ENCODE peak calls at places on chromosomes 2 and 18, in seven cellular contexts. X, P, W, V, L, C and H are unnamed samples.

GRCh38 chr2:36478332-36478738 is 119.6 kb downstream of the FEZ2 start:
- DNase-seq in X (no peak), P (no peak), W (peak), V (no peak), L (peak), C (no peak), H (peak)

GRCh38 chr2:42328148-42328833 is 32.7 kb downstream of the COX7A2L start:
- DNase-seq in X (no peak), P (no peak), W (peak), V (no peak), L (peak), C (no peak), H (no peak)

GRCh38 chr2:229174794-229175529 is 96.1 kb downstream of the PID1 start:
- DNase-seq in X (no peak), P (no peak), W (no peak), V (peak), L (no peak), C (peak), H (peak)

GRCh38 chr2:238878051-238878735 is 30.3 kb downstream of the TWIST2 start:
- DNase-seq in X (no peak), P (no peak), W (no peak), V (no peak), L (no peak), C (no peak), H (no peak)

GRCh38 chr2:235554385-235554784 is 60.5 kb downstream of the AGAP1 start:
- DNase-seq in X (no peak), P (no peak), W (no peak), V (no peak), L (no peak), C (no peak), H (no peak)

GRCh38 chr2:166025313-166025712 is 71.7 kb upstream of the TTC21B start:
- DNase-seq in X (no peak), P (no peak), W (no peak), V (no peak), L (no peak), C (no peak), H (no peak)

GRCh38 chr2:96800762-96801463 is 15.2 kb upstream of the CNNM3 start:
- DNase-seq in X (peak), P (peak), W (no peak), V (peak), L (peak), C (peak), H (peak)

GRCh38 chr2:232349546-232349945 is 29.0 kb upstream of the ALPP start:
- DNase-seq in X (no peak), P (no peak), W (no peak), V (no peak), L (no peak), C (no peak), H (no peak)

GRCh38 chr2:178324072-178324471 is 126.9 kb downstream of the PRKRA start:
- DNase-seq in X (no peak), P (no peak), W (no peak), V (peak), L (no peak), C (peak), H (peak)

GRCh38 chr2:317501-318424 is 29.9 kb upstream of the ALKAL2 start:
- DNase-seq in X (no peak), P (no peak), W (no peak), V (no peak), L (peak), C (no peak), H (no peak)

GRCh38 chr18:457120-457519 is 43.4 kb downstream of the COLEC12 start:
- DNase-seq in X (no peak), P (no peak), W (no peak), V (peak), L (peak), C (peak), H (no peak)

GRCh38 chr2:71101656-71102055 is 28.4 kb downstream of the MCEE start:
- DNase-seq in X (no peak), P (no peak), W (no peak), V (no peak), L (peak), C (peak), H (no peak)

GRCh38 chr2:118786691-118787090 is 60.8 kb downstream of the EN1 start:
- DNase-seq in X (no peak), P (no peak), W (no peak), V (no peak), L (no peak), C (peak), H (no peak)

GRCh38 chr2:181680937-181681811 is 857 bp upstream of the NEUROD1 start:
- DNase-seq in X (no peak), P (no peak), W (no peak), V (no peak), L (no peak), C (no peak), H (no peak)

GRCh38 chr2:133264951-133265949 is 303.0 kb downstream of the NCKAP5 start:
- DNase-seq in X (peak), P (no peak), W (no peak), V (peak), L (no peak), C (peak), H (peak)

GRCh38 chr2:46068604-46069003 is 228.6 kb upstream of the EPAS1 start:
- DNase-seq in X (no peak), P (no peak), W (no peak), V (no peak), L (no peak), C (no peak), H (no peak)

GRCh38 chr2:11746807-11747459 is 501 bp downstream of the LPIN1 start:
- DNase-seq in X (no peak), P (no peak), W (no peak), V (peak), L (peak), C (no peak), H (peak)

GRCh38 chr18:73793386-73793785 is 354.2 kb downstream of the FBXO15 start:
- DNase-seq in X (no peak), P (no peak), W (no peak), V (no peak), L (no peak), C (no peak), H (no peak)

GRCh38 chr2:121649402-121649651 is at the start of gene CLASP1:
- DNase-seq in X (peak), P (peak), W (peak), V (peak), L (peak), C (peak), H (peak)

GRCh38 chr18:23077493-23078256 is 57.6 kb upstream of the CABLES1 start:
- DNase-seq in X (no peak), P (no peak), W (no peak), V (peak), L (peak), C (no peak), H (no peak)

GRCh38 chr2:233179848-233180368 is 71.6 kb upstream of the ATG16L1 start:
- DNase-seq in X (no peak), P (no peak), W (no peak), V (peak), L (peak), C (no peak), H (no peak)

GRCh38 chr18:46622999-46623398 is 34.0 kb downstream of the LOXHD1 start:
- DNase-seq in X (no peak), P (no peak), W (no peak), V (no peak), L (peak), C (no peak), H (no peak)

DNA sequence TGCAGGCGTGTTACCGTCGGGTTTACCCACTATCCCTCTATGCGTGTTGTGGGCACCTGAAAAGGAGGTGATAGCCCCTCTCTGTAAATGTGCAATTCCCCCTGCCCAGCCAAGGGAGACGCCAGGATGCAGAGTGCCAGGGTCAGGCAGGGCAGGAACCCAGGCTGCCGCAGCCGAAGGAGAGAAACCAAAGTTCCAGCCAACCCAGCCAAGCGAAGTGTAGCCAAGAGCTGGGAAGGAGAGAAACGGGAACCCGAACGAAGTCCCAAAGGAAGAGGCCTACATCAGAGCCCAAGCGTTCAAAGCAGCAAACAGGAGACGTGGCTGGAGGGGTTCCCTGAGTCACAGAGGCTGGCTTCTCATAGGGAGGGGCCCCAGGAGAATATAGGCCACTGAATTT is 24.2 kb upstream of the SPR start:
- DNase-seq in X (no peak), P (no peak), W (no peak), V (no peak), L (no peak), C (no peak), H (no peak)
- H3K4me3 ChIP-seq in X (no peak), P (peak), W (peak), V (no peak), L (no peak), C (no peak), H (no peak)

GRCh38 chr2:43387092-43388062 is 161.0 kb upstream of the ZFP36L2 start:
- DNase-seq in X (peak), P (no peak), W (no peak), V (peak), L (no peak), C (no peak), H (no peak)
- TF ChIP-seq POLR2A in X (no peak), P (no peak), W (no peak), V (no peak), L (no peak), C (no peak), H (no peak)

DNA sequence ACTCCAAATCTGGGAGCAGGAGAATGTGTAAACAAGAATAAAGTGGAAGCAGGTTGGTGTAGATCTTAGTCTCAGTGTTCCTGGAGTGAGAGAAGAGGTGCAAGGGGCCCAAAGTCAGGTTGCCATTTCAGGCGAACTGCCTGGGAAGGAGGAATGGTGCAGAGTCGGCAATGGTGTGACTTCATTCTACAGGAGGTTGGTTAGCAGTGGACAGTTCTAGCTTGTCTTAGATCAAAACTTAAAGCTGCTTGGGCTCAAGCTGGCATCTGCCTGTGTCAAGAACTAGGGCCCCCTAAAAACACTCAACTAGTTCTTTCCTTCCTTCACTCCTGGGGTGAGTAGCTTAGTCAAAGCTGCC is 3.5 kb downstream of the STK16 start:
- DNase-seq in X (no peak), P (no peak), W (no peak), V (no peak), L (no peak), C (no peak), H (no peak)
- H3K4me3 ChIP-seq in X (no peak), P (no peak), W (no peak), V (peak), L (peak), C (no peak), H (no peak)

DNA sequence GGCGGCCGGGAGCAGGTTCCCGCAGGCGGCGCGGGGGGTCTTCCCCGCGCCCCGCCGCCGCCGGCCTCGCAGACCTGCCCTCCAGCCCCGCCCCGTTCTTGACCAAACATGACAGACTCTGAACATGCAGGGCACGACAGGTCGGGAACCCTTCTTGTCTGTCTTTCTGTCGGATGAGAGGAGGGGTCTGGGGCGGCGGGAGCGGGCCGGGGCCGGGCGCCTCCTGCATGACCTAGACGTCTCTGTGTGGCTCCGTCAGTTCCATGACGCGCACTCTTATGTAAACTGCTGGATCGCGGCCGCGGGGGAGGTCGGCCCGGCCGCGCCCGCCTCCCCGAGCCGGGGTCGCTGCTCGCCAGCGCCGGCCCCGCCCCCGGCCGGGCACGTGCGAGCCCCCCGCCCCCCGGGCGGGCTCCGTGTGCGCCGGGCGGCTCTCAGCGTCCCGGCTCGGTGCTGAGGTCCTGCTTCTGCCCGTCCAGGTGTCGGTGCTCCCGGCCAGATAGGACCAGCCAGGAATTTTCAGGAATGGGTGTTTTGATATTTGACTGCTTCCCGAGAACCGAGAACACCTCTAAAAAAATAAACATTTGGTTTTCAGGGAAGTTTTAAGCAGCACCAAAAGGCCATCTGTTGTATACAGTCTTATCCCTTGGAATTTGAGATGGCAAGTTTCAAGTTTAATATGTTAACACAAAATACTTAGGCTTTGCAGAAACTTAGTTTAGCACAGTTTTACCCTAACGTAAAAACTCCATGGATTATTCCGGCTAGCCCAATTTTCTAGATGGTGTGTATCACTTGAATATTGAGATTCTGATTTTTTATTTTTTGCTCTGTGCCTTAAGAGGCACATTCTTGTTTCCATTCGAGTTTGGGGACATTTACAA is 733 bp downstream of the ZC3H6 start:
- DNase-seq in X (peak), P (peak), W (peak), V (peak), L (peak), C (peak), H (peak)
- TF ChIP-seq POLR2A in X (peak), P (no peak), W (no peak), V (peak), L (peak), C (peak), H (peak)

GRCh38 chr2:135741395-135742306 is at the start of gene UBXN4:
- DNase-seq in X (peak), P (peak), W (peak), V (peak), L (peak), C (peak), H (peak)
- H3K4me3 ChIP-seq in X (peak), P (peak), W (peak), V (peak), L (peak), C (peak), H (peak)

GRCh38 chr2:26860451-26860850 is 12.5 kb downstream of the DPYSL5 start:
- DNase-seq in X (no peak), P (no peak), W (no peak), V (no peak), L (no peak), C (no peak), H (no peak)

GRCh38 chr2:26870585-26871095 is 22.7 kb downstream of the DPYSL5 start:
- DNase-seq in X (no peak), P (no peak), W (no peak), V (no peak), L (no peak), C (no peak), H (no peak)

GRCh38 chr2:26861610-26862224 is 13.8 kb downstream of the DPYSL5 start:
- DNase-seq in X (no peak), P (no peak), W (no peak), V (no peak), L (no peak), C (no peak), H (no peak)

GRCh38 chr2:26864226-26864625 is 16.3 kb downstream of the DPYSL5 start:
- DNase-seq in X (no peak), P (no peak), W (no peak), V (no peak), L (peak), C (no peak), H (no peak)

GRCh38 chr2:26864646-26865045 is 16.7 kb downstream of the DPYSL5 start:
- DNase-seq in X (no peak), P (no peak), W (no peak), V (no peak), L (no peak), C (no peak), H (no peak)
- TF ChIP-seq POLR2A in X (no peak), P (no peak), W (no peak), V (no peak), L (no peak), C (no peak), H (no peak)

GRCh38 chr2:127906206-127906926 is 20.6 kb upstream of the AMMECR1L start:
- DNase-seq in X (no peak), P (no peak), W (no peak), V (no peak), L (no peak), C (no peak), H (no peak)
- H3K4me3 ChIP-seq in X (no peak), P (no peak), W (no peak), V (no peak), L (no peak), C (no peak), H (no peak)

GRCh38 chr2:218226903-218227302 is 9.9 kb downstream of the ARPC2 start:
- DNase-seq in X (no peak), P (no peak), W (no peak), V (no peak), L (no peak), C (no peak), H (no peak)
- TF ChIP-seq POLR2A in X (no peak), P (no peak), W (no peak), V (no peak), L (no peak), C (no peak), H (no peak)

DNA sequence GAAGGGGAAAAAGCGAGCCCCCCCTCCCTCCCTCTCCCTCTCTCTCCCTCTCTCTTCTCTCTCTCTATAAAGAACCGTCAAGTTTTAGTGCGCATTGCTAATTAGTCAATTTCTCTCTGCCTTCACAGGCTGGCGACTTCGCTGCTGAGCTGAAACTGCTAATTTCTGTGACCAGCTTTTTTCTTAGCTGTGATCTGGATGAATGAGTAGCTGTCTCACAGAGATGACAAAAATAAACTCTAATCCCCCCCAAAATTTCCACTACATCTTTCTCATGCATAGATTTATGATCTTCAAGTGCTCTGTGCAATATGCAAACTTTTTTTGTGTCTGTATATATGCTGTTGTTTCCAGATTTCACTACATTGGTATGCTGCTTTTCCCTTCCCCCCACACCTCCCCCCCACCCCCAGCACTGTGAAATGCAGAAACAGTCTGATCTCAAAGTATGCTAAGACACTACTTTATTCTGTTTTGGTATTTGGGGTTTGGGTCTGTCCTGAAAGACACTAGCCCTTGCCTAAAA is 427 bp upstream of the KLHL14 start:
- DNase-seq in X (no peak), P (no peak), W (no peak), V (no peak), L (no peak), C (no peak), H (no peak)
- H3K4me3 ChIP-seq in X (no peak), P (peak), W (no peak), V (no peak), L (no peak), C (no peak), H (no peak)